ENCODE peak calls at places on chromosomes 13 and 19, in four cellular contexts. C, H, F and I are unnamed samples.

GRCh38 chr19:29715695-29716581 is 877 bp upstream of the C19orf12 start:
- DNase-seq in C (peak; percentile 9), H (peak; percentile 59), F (no peak), I (peak; percentile 40)

GRCh38 chr19:31263317-31263716 is 85.9 kb downstream of the TSHZ3 start:
- DNase-seq in C (peak; percentile 11), H (no peak), F (peak; percentile 19), I (peak; percentile 52)

GRCh38 chr13:113774177-113775107 is 15.4 kb downstream of the TMEM255B start:
- DNase-seq in C (no peak), H (no peak), F (no peak), I (no peak)

GRCh38 chr19:20664917-20665781 is 3.8 kb upstream of the ZNF626 start:
- DNase-seq in C (no peak), H (peak; percentile 16), F (no peak), I (peak; percentile 50)

GRCh38 chr13:62879071-62879470 is 1463.4 kb upstream of the PCDH20 start:
- DNase-seq in C (no peak), H (no peak), F (no peak), I (no peak)

GRCh38 chr19:6074709-6075403 is 35.4 kb downstream of the RFX2 start:
- DNase-seq in C (no peak), H (no peak), F (no peak), I (no peak)

GRCh38 chr19:10782795-10783194 is 53.2 kb downstream of the TMED1 start:
- DNase-seq in C (no peak), H (no peak), F (no peak), I (peak; percentile 76)

GRCh38 chr19:50705422-50706019 is 14.1 kb downstream of the SHANK1 start:
- DNase-seq in C (peak; percentile 66), H (no peak), F (no peak), I (no peak)

GRCh38 chr19:48966541-48967345 is 1.6 kb downstream of the FTL start:
- DNase-seq in C (no peak), H (no peak), F (no peak), I (no peak)

GRCh38 chr13:106619688-106620555 is 52.0 kb upstream of the ARGLU1 start:
- DNase-seq in C (peak; percentile 34), H (peak; percentile 46), F (no peak), I (no peak)

GRCh38 chr13:108227651-108228272 is 9.6 kb downstream of the ABHD13 start:
- DNase-seq in C (peak; percentile 27), H (peak; percentile 27), F (no peak), I (no peak)

GRCh38 chr19:33798701-33799111 is 2.0 kb downstream of the KCTD15 start:
- DNase-seq in C (no peak), H (no peak), F (no peak), I (no peak)

GRCh38 chr19:403221-404036 is 5.5 kb downstream of the C2CD4C start:
- DNase-seq in C (no peak), H (no peak), F (peak; percentile 25), I (peak; percentile 44)

GRCh38 chr13:23822252-23822824 is 66.9 kb downstream of the MIPEP start:
- DNase-seq in C (no peak), H (no peak), F (no peak), I (no peak)

GRCh38 chr13:43397110-43397509 is 373.7 kb downstream of the DNAJC15 start:
- DNase-seq in C (no peak), H (no peak), F (no peak), I (no peak)

GRCh38 chr13:40958655-40959054 is 60.5 kb downstream of the ELF1 start:
- DNase-seq in C (no peak), H (no peak), F (no peak), I (no peak)

GRCh38 chr19:43425567-43426392 is 11.1 kb downstream of the TEX101 start:
- DNase-seq in C (no peak), H (peak; percentile 93), F (no peak), I (no peak)

GRCh38 chr19:18332917-18333530 is 7.4 kb upstream of the PGPEP1 start:
- DNase-seq in C (no peak), H (no peak), F (no peak), I (no peak)

GRCh38 chr19:34480971-34481821 is at the start of gene WTIP:
- DNase-seq in C (no peak), H (peak; percentile 39), F (peak; percentile 76), I (peak; percentile 88)

GRCh38 chr13:113963376-113963775 is 10.5 kb downstream of the C13orf46 start:
- DNase-seq in C (no peak), H (no peak), F (no peak), I (peak; percentile 60)

GRCh38 chr19:47227347-47228167 is 3.4 kb downstream of the BBC3 start:
- DNase-seq in C (no peak), H (peak; percentile 91), F (peak; percentile 95), I (peak; percentile 95)

GRCh38 chr19:42657551-42657950 is 62.8 kb upstream of the CEACAM8 start:
- DNase-seq in C (no peak), H (no peak), F (no peak), I (no peak)

GRCh38 chr19:3778899-3779723 is 7.1 kb downstream of the MATK start:
- DNase-seq in C (no peak), H (no peak), F (no peak), I (no peak)

GRCh38 chr19:58227964-58228583 is 640 bp upstream of the ZNF544 start:
- DNase-seq in C (no peak), H (no peak), F (no peak), I (no peak)

GRCh38 chr19:5592531-5592930 is 24.8 kb upstream of the TINCR start:
- DNase-seq in C (no peak), H (no peak), F (no peak), I (peak; percentile 28)

GRCh38 chr13:26340812-26341211 is 86.9 kb downstream of the CDK8 start:
- DNase-seq in C (no peak), H (no peak), F (no peak), I (no peak)

GRCh38 chr19:16661480-16662034 is 618 bp downstream of the TMEM38A start:
- DNase-seq in C (no peak), H (peak; percentile 41), F (peak; percentile 36), I (peak; percentile 82)

GRCh38 chr19:54201980-54202379 is 1.3 kb downstream of the RPS9 start:
- DNase-seq in C (no peak), H (no peak), F (no peak), I (peak; percentile 63)

GRCh38 chr19:17455711-17456123 is 5.0 kb downstream of the NXNL1 start:
- DNase-seq in C (no peak), H (no peak), F (no peak), I (no peak)

GRCh38 chr13:32229443-32229842 is 85.7 kb downstream of the ZAR1L start:
- DNase-seq in C (no peak), H (no peak), F (no peak), I (no peak)

DNA sequence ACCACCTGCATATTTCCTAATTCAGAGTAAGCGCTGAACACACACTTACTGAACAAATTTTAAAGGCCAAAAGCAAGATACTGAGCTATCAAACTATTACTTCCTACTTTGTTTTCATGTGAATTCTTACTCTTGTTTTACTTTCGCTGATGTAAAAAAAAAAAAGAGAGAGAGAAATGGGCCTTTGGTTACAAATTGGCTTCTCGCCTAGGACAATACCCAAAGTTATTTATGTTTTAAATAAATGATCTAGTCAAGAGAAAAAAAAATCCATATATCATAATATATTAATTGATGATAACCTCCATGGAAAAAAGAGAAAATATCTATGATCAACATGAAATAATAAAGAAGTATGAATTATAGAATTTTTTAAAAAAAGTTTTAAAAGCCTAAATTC is 9.2 kb downstream of the COL4A1 start:
- DNase-seq in C (no peak), H (no peak), F (no peak), I (no peak)
- H3K4me1 ChIP-seq in C (no peaks in the 10 kb centered on the region), H (no peaks in the 10 kb centered on the region), F (peaks cover 10% of the 10 kb centered on the region), I (peaks cover 3% of the 10 kb centered on the region)

DNA sequence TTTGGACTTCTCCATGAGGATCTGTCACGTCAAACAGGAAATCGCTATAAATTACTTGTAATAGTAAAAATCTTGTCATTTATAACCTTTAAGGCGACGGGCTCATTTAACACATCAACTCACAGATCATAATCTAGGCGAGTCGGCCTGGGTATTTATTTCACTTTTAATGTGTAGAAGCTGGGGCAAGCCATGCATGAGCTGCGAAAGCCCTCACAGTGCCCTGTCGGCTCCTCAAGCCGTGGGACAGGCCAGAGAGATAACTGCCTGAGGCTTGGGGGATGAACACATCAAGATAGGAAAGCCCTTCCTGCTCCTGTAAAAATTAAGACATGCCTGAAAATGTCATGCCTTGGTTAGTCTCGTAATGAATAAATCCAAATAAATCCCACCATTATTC is 30.8 kb downstream of the SOX1 start:
- DNase-seq in C (no peak), H (no peak), F (no peak), I (no peak)
- H3K27me3 ChIP-seq in C (peaks cover 7% of the 10 kb centered on the region), H (peaks cover 11% of the 10 kb centered on the region), F (peaks cover 76% of the 10 kb centered on the region), I (no peaks in the 10 kb centered on the region)

DNA sequence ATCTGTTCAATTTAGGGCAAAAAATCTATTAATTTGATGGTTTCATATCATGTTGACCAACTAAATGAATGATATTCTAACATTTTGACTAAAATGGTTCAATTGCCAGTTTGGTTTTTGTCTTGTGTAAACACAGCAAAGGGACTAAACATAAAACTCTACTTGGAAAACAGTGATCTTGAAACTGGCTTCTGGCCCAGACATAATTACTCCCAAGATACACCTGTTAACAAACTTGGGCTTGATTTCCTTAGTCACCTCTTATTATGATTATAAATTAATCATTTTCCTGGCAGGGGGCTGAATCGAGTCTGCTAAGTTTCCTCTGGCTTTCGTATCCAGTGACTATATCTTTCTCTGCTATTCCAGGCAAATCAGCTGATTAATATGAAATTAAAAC is 78.0 kb upstream of the OXGR1 start:
- DNase-seq in C (no peak), H (no peak), F (no peak), I (no peak)
- H3K4me3 ChIP-seq in C (no peak overlapping the region), H (no peak overlapping the region), F (no peak overlapping the region), I (no peak overlapping the region)

DNA sequence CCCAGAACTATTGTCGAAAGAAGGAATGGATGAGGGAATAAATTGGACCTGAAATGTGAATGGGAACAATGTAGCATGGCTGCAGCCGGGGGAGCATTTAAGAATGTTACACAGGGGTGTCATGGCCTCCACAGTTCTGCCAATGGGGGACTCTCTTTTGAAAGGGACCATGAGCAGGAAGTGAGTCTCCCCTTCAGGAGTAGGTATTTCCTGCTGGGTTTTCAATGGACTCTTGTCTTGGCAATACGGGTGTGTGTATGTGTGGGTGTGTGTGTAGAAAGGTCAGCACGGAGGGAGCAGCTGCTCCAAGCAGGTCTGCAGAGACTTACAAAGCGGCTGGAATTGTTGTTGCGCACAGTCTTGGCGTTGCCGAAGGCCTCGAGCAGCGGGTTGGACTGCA is 24.4 kb downstream of the MYO1F start:
- DNase-seq in C (peak; percentile 39), H (no peak), F (no peak), I (no peak)
- H3K4me1 ChIP-seq in C (no peaks in the 10 kb centered on the region), H (no peaks in the 10 kb centered on the region), F (peaks cover 7% of the 10 kb centered on the region), I (no peaks in the 10 kb centered on the region)

DNA sequence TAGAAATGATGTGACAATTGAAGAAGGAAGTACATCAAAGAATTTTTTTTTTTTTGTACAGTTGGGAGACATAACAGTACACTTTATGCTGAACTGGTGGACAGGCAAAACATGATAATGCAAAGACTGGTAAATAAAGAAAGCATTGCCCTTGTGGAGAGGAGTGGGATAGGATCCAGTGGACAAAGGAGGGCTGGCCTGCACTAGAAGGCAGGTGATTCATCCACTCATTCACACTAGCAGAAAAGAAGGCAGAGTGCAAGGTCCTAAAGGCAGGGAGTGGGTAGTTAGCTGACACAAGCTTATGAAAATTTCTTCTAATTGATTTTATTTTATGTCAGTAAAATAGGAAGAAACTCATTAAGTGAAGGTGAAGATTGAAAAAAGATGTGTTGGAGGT is 17.6 kb upstream of the NALCN start:
- DNase-seq in C (no peak), H (no peak), F (no peak), I (no peak)
- H3K27me3 ChIP-seq in C (no peaks in the 10 kb centered on the region), H (no peaks in the 10 kb centered on the region), F (no peaks in the 10 kb centered on the region), I (no peaks in the 10 kb centered on the region)